ENCODE peak calls at places on chromosomes 3 and 15, in ten cellular contexts. K is neuronal stem cell, L is mesendoderm, V is OCI-LY7, G is GM23248, A is pancreas, H is spleen, S is cardiac muscle cell, Z is psoas muscle, U is tibial artery. X is an unnamed sample.

GRCh38 chr15:47742742-47743141 is 25.4 kb downstream of the SEMA6D start:
- DNase-seq in V (no peak), A (no peak), Z (no peak), S (no peak), H (no peak), U (no peak), K (peak), L (peak), G (no peak), X (no peak)

GRCh38 chr3:106268696-106269095 is 399.9 kb upstream of the CBLB start:
- DNase-seq in K (no peak), V (peak), H (no peak), U (no peak), G (no peak), Z (no peak), S (no peak), L (no peak), A (no peak), X (no peak)

GRCh38 chr3:194275231-194275671 is 75.9 kb downstream of the CPN2 start:
- DNase-seq in U (peak), V (no peak), H (no peak), K (no peak), Z (no peak), L (no peak), S (no peak), G (peak), A (no peak), X (no peak)

GRCh38 chr15:75131269-75131643 is 70.4 kb upstream of the C15orf39 start:
- DNase-seq in Z (no peak), S (no peak), H (no peak), K (no peak), G (peak), U (no peak), L (no peak), V (no peak), A (no peak), X (no peak)

GRCh38 chr15:35379972-35380371 is 166.0 kb downstream of the DPH6 start:
- DNase-seq in U (no peak), Z (no peak), L (peak), H (no peak), K (no peak), A (no peak), G (no peak), S (no peak), V (no peak), X (no peak)

GRCh38 chr3:182650568-182651128 is 142.7 kb upstream of the ATP11B start:
- DNase-seq in S (no peak), A (no peak), H (no peak), L (no peak), Z (no peak), V (no peak), U (no peak), K (no peak), G (no peak), X (no peak)

GRCh38 chr3:167814441-167814951 is 79.0 kb downstream of the SERPINI1 start:
- DNase-seq in L (no peak), H (no peak), K (no peak), S (no peak), V (no peak), U (no peak), Z (no peak), A (no peak), G (peak), X (no peak)

GRCh38 chr15:73765778-73766177 is 12.6 kb upstream of the INSYN1 start:
- DNase-seq in V (no peak), G (no peak), H (no peak), K (no peak), U (no peak), S (no peak), Z (no peak), A (no peak), L (no peak), X (no peak)

GRCh38 chr3:25831578-25831977 is 41.7 kb downstream of the OXSM start:
- DNase-seq in G (peak), K (no peak), A (no peak), Z (no peak), S (peak), H (no peak), U (no peak), L (peak), V (peak), X (no peak)

GRCh38 chr3:196868297-196868661 is 559 bp downstream of the SENP5 start:
- DNase-seq in V (peak), L (peak), U (no peak), Z (peak), G (peak), H (no peak), S (peak), A (peak), K (peak), X (no peak)

GRCh38 chr15:85642693-85643058 is 152.0 kb downstream of the KLHL25 start:
- DNase-seq in U (peak), Z (peak), G (peak), L (no peak), A (peak), K (no peak), V (no peak), H (no peak), S (peak), X (no peak)

GRCh38 chr15:65837301-65838283 is 31.7 kb upstream of the RAB11A start:
- DNase-seq in H (no peak), S (peak), U (peak), L (no peak), V (no peak), K (no peak), Z (no peak), A (no peak), G (no peak), X (no peak)

GRCh38 chr15:79844221-79844620 is 52.6 kb downstream of the MTHFS start:
- DNase-seq in G (no peak), S (no peak), L (no peak), Z (no peak), U (no peak), A (no peak), V (no peak), H (no peak), K (no peak), X (no peak)

GRCh38 chr3:143529018-143529478 is 319.2 kb downstream of the SLC9A9 start:
- DNase-seq in Z (peak), L (no peak), H (peak), S (no peak), G (peak), U (peak), V (no peak), K (no peak), A (no peak), X (peak)

GRCh38 chr15:39205081-39205480 is 375.8 kb upstream of the THBS1 start:
- DNase-seq in H (no peak), V (no peak), L (no peak), G (no peak), Z (no peak), S (no peak), K (no peak), A (no peak), U (no peak), X (no peak)

GRCh38 chr3:17820275-17820674 is 77.8 kb upstream of the TBC1D5 start:
- DNase-seq in Z (no peak), V (no peak), K (no peak), H (no peak), U (no peak), G (no peak), A (no peak), S (no peak), L (no peak), X (no peak)

GRCh38 chr15:26773917-26774316 is 1.1 kb upstream of the GABRB3 start:
- DNase-seq in V (no peak), A (no peak), G (no peak), Z (no peak), L (peak), U (no peak), H (no peak), S (peak), K (peak), X (no peak)

GRCh38 chr15:63791236-63791635 is 42.5 kb downstream of the HERC1 start:
- DNase-seq in H (no peak), K (no peak), A (no peak), G (peak), V (no peak), S (no peak), Z (no peak), L (no peak), U (no peak), X (no peak)

GRCh38 chr3:117887031-117887430 is 1147.6 kb downstream of the IGSF11 start:
- DNase-seq in S (no peak), U (no peak), K (no peak), A (no peak), G (no peak), Z (no peak), V (no peak), H (no peak), L (peak), X (no peak)

GRCh38 chr3:126518779-126519177 is 1.2 kb upstream of the UROC1 start:
- DNase-seq in G (no peak), L (no peak), S (no peak), Z (no peak), H (peak), A (no peak), K (peak), V (no peak), U (no peak), X (no peak)

GRCh38 chr15:48397841-48398240 is 66.6 kb downstream of the DUT start:
- DNase-seq in V (no peak), K (no peak), L (no peak), H (no peak), G (peak), A (no peak), S (no peak), Z (peak), U (peak), X (no peak)

GRCh38 chr3:188194327-188194726 is 40.4 kb downstream of the LPP start:
- DNase-seq in U (no peak), H (no peak), G (peak), V (no peak), S (no peak), L (no peak), A (no peak), Z (no peak), K (no peak), X (no peak)

GRCh38 chr3:70982700-70983140 is 600.8 kb downstream of the FOXP1 start:
- DNase-seq in U (peak), G (peak), S (no peak), K (no peak), V (no peak), Z (peak), H (no peak), A (peak), L (peak), X (no peak)

GRCh38 chr3:27479816-27480543 is 4.2 kb downstream of the SLC4A7 start:
- DNase-seq in V (no peak), K (no peak), Z (no peak), G (no peak), L (no peak), U (no peak), S (no peak), H (no peak), A (no peak), X (no peak)

GRCh38 chr3:50170689-50171088 is 15.6 kb downstream of the SEMA3F start:
- DNase-seq in U (peak), L (no peak), Z (peak), S (no peak), G (peak), H (peak), V (no peak), K (no peak), A (no peak), X (peak)

GRCh38 chr3:149216195-149216869 is 5.3 kb downstream of the CP start:
- DNase-seq in H (no peak), Z (no peak), A (no peak), L (no peak), S (peak), V (no peak), U (no peak), G (peak), K (no peak), X (no peak)

GRCh38 chr3:56397798-56398197 is 70.5 kb downstream of the ERC2 start:
- DNase-seq in G (no peak), U (no peak), Z (no peak), H (no peak), L (no peak), S (no peak), V (no peak), A (no peak), K (no peak), X (no peak)

GRCh38 chr3:23615068-23615467 is 190.7 kb upstream of the UBE2E1 start:
- DNase-seq in U (no peak), S (no peak), L (no peak), Z (no peak), G (no peak), A (no peak), K (no peak), V (peak), H (no peak), X (no peak)

GRCh38 chr3:196012481-196012880 is 69.4 kb downstream of the TFRC start:
- DNase-seq in V (no peak), G (peak), A (no peak), K (no peak), U (no peak), H (no peak), S (no peak), L (no peak), Z (no peak), X (no peak)

GRCh38 chr3:38008971-38009580 is 18.5 kb downstream of the VILL start:
- DNase-seq in A (no peak), K (no peak), L (no peak), V (no peak), U (no peak), G (no peak), S (no peak), H (no peak), Z (no peak), X (no peak)

GRCh38 chr3:114178770-114179368 is at the start of gene DRD3:
- DNase-seq in G (peak), K (peak), A (no peak), U (no peak), Z (no peak), S (peak), V (no peak), H (no peak), L (peak), X (no peak)

GRCh38 chr3:186628756-186629155 is 11.4 kb upstream of the FETUB start:
- DNase-seq in Z (no peak), L (no peak), H (no peak), A (no peak), K (no peak), V (no peak), G (no peak), S (no peak), U (no peak), X (no peak)

GRCh38 chr3:157104928-157105652 is 54.9 kb downstream of the CCNL1 start:
- DNase-seq in S (peak), U (no peak), G (no peak), A (no peak), H (no peak), K (no peak), L (peak), Z (no peak), V (peak), X (no peak)

GRCh38 chr3:184512621-184513020 is 49.0 kb upstream of the EPHB3 start:
- DNase-seq in L (no peak), Z (no peak), U (no peak), A (no peak), K (no peak), H (no peak), V (no peak), G (no peak), S (no peak), X (no peak)

GRCh38 chr15:76196286-76196948 is 114.9 kb downstream of the ETFA start:
- DNase-seq in G (peak), A (peak), S (peak), Z (peak), V (peak), K (no peak), U (peak), L (peak), H (peak), X (no peak)

GRCh38 chr15:69679623-69680228 is 227.1 kb downstream of the RPLP1 start:
- DNase-seq in H (no peak), K (no peak), S (no peak), G (no peak), Z (no peak), U (no peak), A (no peak), V (no peak), L (no peak), X (no peak)

GRCh38 chr3:52679139-52679538 is 6.6 kb downstream of the PBRM1 start:
- DNase-seq in U (no peak), S (no peak), K (no peak), Z (no peak), G (peak), L (no peak), A (no peak), H (no peak), V (no peak), X (no peak)

GRCh38 chr3:52683611-52684010 is 2.1 kb downstream of the PBRM1 start:
- DNase-seq in V (no peak), H (no peak), G (no peak), S (no peak), K (no peak), L (no peak), A (no peak), Z (no peak), U (no peak), X (peak)

GRCh38 chr3:52679811-52680210 is 5.9 kb downstream of the PBRM1 start:
- DNase-seq in A (no peak), S (no peak), H (no peak), V (no peak), G (peak), U (no peak), K (no peak), L (no peak), Z (no peak), X (no peak)

GRCh38 chr3:52682016-52682415 is 3.7 kb downstream of the PBRM1 start:
- DNase-seq in L (peak), Z (no peak), A (peak), K (no peak), G (peak), S (peak), V (no peak), H (no peak), U (peak), X (peak)

DNA sequence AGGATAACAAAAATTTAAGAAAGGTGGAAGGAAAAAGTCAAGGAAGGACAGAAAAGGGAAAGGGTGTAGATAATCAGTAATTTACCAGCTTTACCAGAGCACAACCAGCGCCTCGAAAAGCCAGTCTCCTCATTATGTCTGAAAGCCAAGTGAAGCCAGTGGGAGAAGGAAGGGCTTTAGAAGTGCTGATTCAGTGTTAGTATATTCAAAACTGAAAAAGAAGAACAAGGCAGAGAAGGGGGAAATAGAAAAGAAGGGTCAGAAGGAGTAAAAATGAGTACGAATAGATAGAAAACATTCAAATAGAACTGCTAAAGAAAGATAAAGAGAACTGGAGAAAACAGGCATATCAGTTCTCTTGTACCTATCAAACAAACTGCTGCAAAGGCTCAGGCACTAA is 4.1 kb downstream of the PBRM1 start:
- DNase-seq in A (no peak), S (no peak), Z (no peak), K (no peak), H (no peak), U (no peak), G (peak), L (no peak), V (no peak), X (no peak)
- H3K4me3 ChIP-seq in A (no peak), S (no peak), Z (no peak), K (no peak), H (no peak), U (no peak), G (no peak), L (no peak), V (no peak), X (no peak)

DNA sequence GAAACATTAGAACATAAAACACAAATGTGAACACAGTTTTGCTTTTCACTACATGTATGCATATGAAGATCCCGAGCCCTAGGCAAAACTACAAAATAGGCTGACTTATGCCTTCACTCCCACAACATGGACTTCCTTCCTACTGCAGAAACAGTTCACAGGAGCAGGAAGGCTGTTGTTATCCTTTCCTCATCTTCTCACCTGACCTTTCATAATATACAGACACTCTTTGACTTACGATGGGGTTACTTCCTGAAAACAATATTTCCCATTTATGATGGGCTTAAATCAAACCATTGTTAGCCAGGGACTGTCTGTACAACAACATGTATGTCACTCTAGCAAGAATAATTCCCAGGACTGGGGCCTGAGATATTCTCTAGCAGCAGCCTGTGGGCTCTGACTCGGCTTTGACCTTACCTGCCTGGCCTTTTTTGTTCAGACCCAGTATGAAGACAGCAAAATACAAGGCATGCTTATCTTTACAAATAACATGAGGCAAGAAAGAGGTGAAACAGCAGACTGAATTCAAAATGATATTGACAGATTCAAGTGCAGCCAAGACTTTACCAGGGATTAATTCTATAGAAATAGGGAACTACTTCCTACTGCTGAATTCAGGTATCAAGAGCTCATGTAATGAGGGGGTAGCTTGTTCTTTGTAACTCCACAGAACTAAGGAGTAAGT is 51.8 kb upstream of the PLXND1 start:
- DNase-seq in Z (no peak), V (no peak), L (peak), K (no peak), A (no peak), G (no peak), U (no peak), H (no peak), S (no peak), X (no peak)
- H3K27ac ChIP-seq in Z (peak), V (no peak), L (no peak), K (no peak), A (no peak), G (no peak), U (no peak), H (no peak), S (peak), X (peak)

GRCh38 chr15:89098281-89098680 is 10.0 kb downstream of the ABHD2 start:
- DNase-seq in G (no peak), Z (no peak), H (no peak), V (no peak), K (no peak), L (no peak), U (no peak), S (no peak), A (no peak), X (no peak)

GRCh38 chr15:89099968-89100367 is 11.7 kb downstream of the ABHD2 start:
- DNase-seq in L (no peak), V (no peak), K (no peak), H (no peak), Z (no peak), U (no peak), A (no peak), G (no peak), S (no peak), X (no peak)

GRCh38 chr15:89104172-89104564 is 15.9 kb downstream of the ABHD2 start:
- DNase-seq in H (no peak), V (no peak), S (no peak), G (peak), U (peak), A (no peak), L (no peak), Z (peak), K (no peak), X (no peak)

GRCh38 chr15:89103481-89104171 is 15.4 kb downstream of the ABHD2 start:
- DNase-seq in L (no peak), A (no peak), K (no peak), H (no peak), Z (no peak), G (no peak), U (no peak), S (no peak), V (no peak), X (no peak)

GRCh38 chr15:89101302-89102191 is 13.3 kb downstream of the ABHD2 start:
- DNase-seq in G (peak), Z (peak), L (no peak), K (no peak), H (no peak), A (peak), S (peak), V (no peak), U (peak), X (peak)
- H3K4me3 ChIP-seq in G (peak), Z (no peak), L (no peak), K (no peak), H (no peak), A (no peak), S (no peak), V (no peak), U (no peak), X (no peak)

GRCh38 chr15:52652286-52652685 is 26.9 kb downstream of the ATOSA start:
- DNase-seq in K (no peak), S (no peak), A (no peak), V (no peak), G (no peak), L (no peak), H (no peak), Z (no peak), U (no peak), X (no peak)

GRCh38 chr15:52651114-52651513 is 28.1 kb downstream of the ATOSA start:
- DNase-seq in K (no peak), A (no peak), L (no peak), S (no peak), V (no peak), G (no peak), Z (no peak), H (no peak), U (no peak), X (no peak)

GRCh38 chr15:52651868-52652267 is 27.3 kb downstream of the ATOSA start:
- DNase-seq in U (peak), K (peak), S (peak), Z (peak), L (peak), A (peak), H (peak), V (no peak), G (peak), X (peak)

GRCh38 chr15:52653451-52653964 is 25.7 kb downstream of the ATOSA start:
- DNase-seq in A (no peak), K (no peak), Z (no peak), V (no peak), S (peak), G (peak), H (no peak), L (peak), U (no peak), X (no peak)

DNA sequence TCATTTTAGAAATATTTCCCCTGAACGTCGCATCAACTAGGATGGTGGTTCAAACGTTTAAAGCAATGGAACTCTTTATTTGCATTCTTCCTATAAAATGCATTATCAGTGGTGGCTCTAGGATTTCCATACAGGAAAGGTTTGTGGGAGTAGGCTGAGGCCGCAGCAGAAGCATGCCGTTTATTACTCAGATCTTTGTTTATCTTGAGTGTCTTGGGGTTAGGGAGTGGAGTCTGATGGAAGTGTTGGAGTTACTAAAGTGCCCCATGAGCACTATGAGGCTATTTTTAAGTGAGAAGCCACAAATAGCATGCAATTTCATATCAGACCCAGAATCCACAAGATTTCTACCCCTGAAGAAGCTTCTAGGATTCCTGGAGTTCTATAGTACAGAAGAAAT is 26.2 kb downstream of the ATOSA start:
- DNase-seq in G (peak), K (no peak), L (no peak), Z (no peak), V (no peak), S (peak), U (no peak), A (no peak), H (no peak), X (no peak)
- H3K27ac ChIP-seq in G (peak), K (peak), L (no peak), Z (peak), V (no peak), S (peak), U (peak), A (peak), H (peak), X (peak)